ENCODE peak calls at places on chromosome 4, in four cellular contexts. H is WTC11, W is K562, D is HepG2. Z is an unnamed sample.

GRCh38 chr4:153987291-153987690 is 198.4 kb upstream of the SFRP2 start:
- DNase-seq in H (no peak), W (no peak), D (no peak), Z (no peak)

GRCh38 chr4:22174640-22175039 is 226.1 kb upstream of the KCNIP4 start:
- DNase-seq in H (no peak), W (no peak), D (no peak), Z (no peak)

GRCh38 chr4:151238477-151238876 is 38.5 kb upstream of the PRSS48 start:
- DNase-seq in H (no peak), W (no peak), D (no peak), Z (no peak)

GRCh38 chr4:123980736-123981285 is 584.2 kb downstream of the SPRY1 start:
- DNase-seq in H (no peak), W (no peak), D (no peak), Z (no peak)

GRCh38 chr4:145481164-145481941 is at the start of gene SMAD1:
- DNase-seq in H (peak; percentile 79), W (peak; percentile 18), D (peak; percentile 53), Z (peak; percentile 28)

GRCh38 chr4:95541889-95542607 is 6.7 kb downstream of the UNC5C start:
- DNase-seq in H (no peak), W (no peak), D (no peak), Z (no peak)

GRCh38 chr4:89781321-89781720 is 55.6 kb downstream of the SNCA start:
- DNase-seq in H (no peak), W (no peak), D (no peak), Z (no peak)

GRCh38 chr4:175146799-175147198 is 228.6 kb downstream of the ADAM29 start:
- DNase-seq in H (no peak), W (no peak), D (no peak), Z (no peak)

GRCh38 chr4:186485621-186486062 is 69.7 kb downstream of the MTNR1A start:
- DNase-seq in H (no peak), W (no peak), D (no peak), Z (no peak)

GRCh38 chr4:127732623-127733199 is 2.5 kb downstream of the SLC25A31 start:
- DNase-seq in H (no peak), W (no peak), D (peak; percentile 35), Z (peak; percentile 33)

GRCh38 chr4:74311696-74312313 is 3.5 kb downstream of the EPGN start:
- DNase-seq in H (no peak), W (no peak), D (peak; percentile 46), Z (peak; percentile 67)

GRCh38 chr4:86218721-86219481 is 141.0 kb downstream of the MAPK10 start:
- DNase-seq in H (no peak), W (no peak), D (no peak), Z (peak; percentile 79)

GRCh38 chr4:173517781-173518371 is 12.2 kb downstream of the HAND2 start:
- DNase-seq in H (peak; percentile 72), W (no peak), D (no peak), Z (no peak)

GRCh38 chr4:31518796-31519250 is 798.7 kb downstream of the PCDH7 start:
- DNase-seq in H (no peak), W (no peak), D (no peak), Z (no peak)

GRCh38 chr4:85370400-85371032 is 104.4 kb upstream of the ARHGAP24 start:
- DNase-seq in H (peak; percentile 52), W (peak; percentile 9), D (peak; percentile 31), Z (no peak)

GRCh38 chr4:125244848-125245450 is 69.8 kb upstream of the FAT4 start:
- DNase-seq in H (no peak), W (no peak), D (no peak), Z (no peak)

GRCh38 chr4:168514249-168514852 is 17.5 kb downstream of the PALLD start:
- DNase-seq in H (no peak), W (no peak), D (peak; percentile 5), Z (no peak)

GRCh38 chr4:103449285-103449684 is 251.1 kb upstream of the CENPE start:
- DNase-seq in H (no peak), W (no peak), D (no peak), Z (no peak)

GRCh38 chr4:96593422-96593821 is 753.5 kb downstream of the PDHA2 start:
- DNase-seq in H (no peak), W (no peak), D (peak; percentile 23), Z (no peak)

GRCh38 chr4:84493092-84493850 is 5.8 kb downstream of the NKX6-1 start:
- DNase-seq in H (peak; percentile 69), W (no peak), D (no peak), Z (no peak)

GRCh38 chr4:1192493-1193205 is 20.3 kb upstream of the SPON2 start:
- DNase-seq in H (peak; percentile 7), W (no peak), D (no peak), Z (peak; percentile 35)

GRCh38 chr4:184112006-184112550 is 105.6 kb downstream of the ENPP6 start:
- DNase-seq in H (no peak), W (no peak), D (no peak), Z (no peak)

GRCh38 chr4:127181001-127181400 is 451.8 kb upstream of the INTU start:
- DNase-seq in H (no peak), W (no peak), D (no peak), Z (no peak)

GRCh38 chr4:142687547-142688275 is 158.4 kb downstream of the INPP4B start:
- DNase-seq in H (no peak), W (no peak), D (no peak), Z (no peak)

GRCh38 chr4:158729716-158730559 is 6.7 kb upstream of the PPID start:
- DNase-seq in H (peak; percentile 51), W (no peak), D (peak; percentile 67), Z (peak; percentile 60)

GRCh38 chr4:139278450-139278849 is 1.6 kb downstream of the MGARP start:
- DNase-seq in H (no peak), W (no peak), D (no peak), Z (no peak)

GRCh38 chr4:80215449-80216052 is 18.2 kb downstream of the PRDM8 start:
- DNase-seq in H (no peak), W (peak; percentile 24), D (peak; percentile 1), Z (no peak)

GRCh38 chr4:1998296-1998695 is 10.5 kb downstream of the NELFA start:
- DNase-seq in H (no peak), W (no peak), D (no peak), Z (no peak)

GRCh38 chr4:24470681-24471622 is 113.4 kb downstream of the DHX15 start:
- DNase-seq in H (peak; percentile 27), W (no peak), D (no peak), Z (peak; percentile 35)

GRCh38 chr4:98482847-98483806 is 175.3 kb downstream of the TSPAN5 start:
- DNase-seq in H (no peak), W (no peak), D (peak; percentile 5), Z (peak; percentile 46)

GRCh38 chr4:55107054-55107453 is 18.3 kb downstream of the KDR start:
- DNase-seq in H (no peak), W (no peak), D (no peak), Z (no peak)

GRCh38 chr4:117664706-117665444 is 369.4 kb upstream of the NDST3 start:
- DNase-seq in H (no peak), W (no peak), D (no peak), Z (no peak)

GRCh38 chr4:14994242-14994641 is 8.0 kb upstream of the CPEB2 start:
- DNase-seq in H (no peak), W (no peak), D (no peak), Z (no peak)

GRCh38 chr4:6598127-6598526 is 23.1 kb downstream of the MAN2B2 start:
- DNase-seq in H (no peak), W (no peak), D (no peak), Z (no peak)
- TF ChIP-seq HMGXB4 in H (no peak), W (no peak), D (no peak), Z (no peak)

GRCh38 chr4:32607978-32608377 is 1887.8 kb downstream of the PCDH7 start:
- DNase-seq in H (no peak), W (no peak), D (no peak), Z (no peak)
- TF ChIP-seq HMGXB4 in H (no peak), W (no peak), D (no peak), Z (no peak)

DNA sequence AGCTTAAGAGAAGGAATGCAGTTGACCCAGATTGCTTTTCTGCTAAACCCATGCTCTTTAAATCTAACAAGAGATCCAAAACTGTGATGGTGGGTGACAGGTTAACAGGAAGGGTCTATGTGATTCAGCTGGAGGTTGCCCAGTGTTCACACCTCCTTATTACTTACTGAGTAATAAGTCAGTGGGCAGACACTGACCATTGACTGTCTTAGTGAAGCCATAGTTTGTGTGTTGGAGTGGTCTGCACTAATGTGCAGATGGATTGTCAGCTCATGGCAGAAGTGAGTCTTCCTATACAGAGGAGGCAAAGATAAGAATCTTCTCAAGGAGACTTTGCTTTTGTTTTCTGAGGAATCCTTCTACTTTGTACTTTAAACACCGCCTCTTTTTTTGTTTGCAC is 15.2 kb upstream of the RUFY3 start:
- DNase-seq in H (no peak), W (no peak), D (no peak), Z (no peak)
- TF ChIP-seq HMGXB4 in H (no peak), W (no peak), D (no peak), Z (no peak)

GRCh38 chr4:9808077-9808476 is 26.6 kb downstream of the DRD5 start:
- DNase-seq in H (no peak), W (no peak), D (no peak), Z (no peak)
- TF ChIP-seq HMGXB4 in H (no peak), W (no peak), D (no peak), Z (no peak)

GRCh38 chr4:141238196-141238595 is 17.5 kb downstream of the ZNF330 start:
- DNase-seq in H (no peak), W (no peak), D (no peak), Z (no peak)
- TF ChIP-seq HMGXB4 in H (no peak), W (no peak), D (no peak), Z (no peak)

DNA sequence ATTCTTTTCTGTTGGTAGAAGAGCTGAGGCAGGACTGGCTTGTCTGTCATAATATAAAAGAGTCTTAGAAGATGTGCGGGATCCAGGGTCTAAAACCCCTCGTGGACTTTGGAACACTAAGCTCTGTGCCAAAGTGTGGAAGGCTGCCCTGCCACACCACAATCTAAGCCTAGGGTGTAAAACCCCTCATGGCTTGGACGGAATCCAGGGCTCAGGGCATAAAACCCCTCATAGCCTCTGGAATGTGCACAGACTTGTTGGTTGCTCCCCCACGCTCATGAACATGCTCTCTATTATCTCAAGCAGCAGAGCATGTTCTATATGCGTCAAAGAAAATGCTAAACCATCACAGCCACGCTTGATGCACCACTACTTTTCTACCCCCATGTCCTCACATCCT is 483.6 kb downstream of the GABRG1 start:
- DNase-seq in H (no peak), W (no peak), D (no peak), Z (no peak)
- TF ChIP-seq HMGXB4 in H (no peak), W (no peak), D (no peak), Z (no peak)

DNA sequence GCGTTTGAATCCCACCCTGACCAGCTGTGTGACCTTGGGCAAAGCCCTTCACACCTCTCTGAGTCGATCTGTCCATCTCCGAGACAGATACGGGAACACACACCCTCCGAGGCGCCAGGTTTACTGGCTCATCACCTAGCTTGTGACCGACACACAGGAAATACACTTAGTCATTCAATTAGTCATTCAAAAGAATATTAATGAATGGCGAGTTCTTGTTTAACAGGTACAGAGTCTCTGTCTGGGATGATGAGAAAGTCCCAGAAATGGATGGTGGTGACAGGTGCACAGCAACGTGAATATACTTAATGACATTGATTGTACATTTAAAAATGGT is 80.6 kb downstream of the PPP2R2C start:
- DNase-seq in H (no peak), W (no peak), D (no peak), Z (peak; percentile 13)
- TF ChIP-seq HMGXB4 in H (no peak), W (no peak), D (no peak), Z (no peak)

GRCh38 chr4:130233377-130234047 is 1137.6 kb downstream of the C4orf33 start:
- DNase-seq in H (no peak), W (no peak), D (no peak), Z (no peak)
- TF ChIP-seq HMGXB4 in H (no peak), W (no peak), D (no peak), Z (no peak)

GRCh38 chr4:20318011-20318898 is 66.5 kb downstream of the SLIT2 start:
- DNase-seq in H (no peak), W (no peak), D (no peak), Z (no peak)
- TF ChIP-seq HMGXB4 in H (no peak), W (no peak), D (no peak), Z (no peak)

Z was measured in A549.